ENCODE peak calls at places on chromosome 16, in ten cellular contexts. B, A, Q, T, I, S, X, P, V and D are unnamed samples.

GRCh38 chr16:80300456-80300855 is 240.3 kb upstream of the DYNLRB2 start:
- DNase-seq in V (no peak), B (no peak), I (no peak), P (no peak), X (no peak), S (no peak), Q (no peak), T (no peak), A (no peak), D (no peak)

GRCh38 chr16:53952215-53953208 is 248.6 kb downstream of the FTO start:
- DNase-seq in V (no peak), A (peak; percentile 42), B (no peak), Q (peak; percentile 7), T (no peak), I (no peak), P (no peak), S (no peak), X (no peak), D (no peak)

GRCh38 chr16:65071371-65072311 is 50.2 kb downstream of the CDH11 start:
- DNase-seq in B (no peak), T (no peak), V (peak; percentile 10), Q (no peak), X (peak; percentile 83), S (peak; percentile 37), A (peak; percentile 72), I (no peak), P (no peak), D (no peak)

GRCh38 chr16:27455700-27456099 is 53.7 kb downstream of the IL21R start:
- DNase-seq in I (no peak), V (no peak), T (no peak), X (no peak), A (no peak), S (no peak), P (no peak), Q (no peak), B (no peak), D (no peak)

GRCh38 chr16:86802013-86802412 is 223.7 kb downstream of the FOXL1 start:
- DNase-seq in X (no peak), V (no peak), S (no peak), T (no peak), Q (no peak), I (no peak), B (no peak), P (no peak), A (no peak), D (no peak)

GRCh38 chr16:56357765-56358322 is 67.5 kb downstream of the AMFR start:
- DNase-seq in S (no peak), X (no peak), B (no peak), V (no peak), Q (no peak), A (no peak), I (no peak), P (no peak), T (no peak), D (peak; percentile 79)

GRCh38 chr16:88977028-88977844 is at the start of gene CBFA2T3:
- DNase-seq in Q (peak; percentile 62), B (no peak), X (no peak), S (peak; percentile 64), P (no peak), V (no peak), T (no peak), A (no peak), I (peak; percentile 32), D (no peak)

GRCh38 chr16:78916928-78917545 is 683.5 kb downstream of the MAF start:
- DNase-seq in A (no peak), Q (no peak), I (no peak), V (no peak), P (no peak), T (no peak), S (no peak), X (no peak), B (no peak), D (no peak)

DNA sequence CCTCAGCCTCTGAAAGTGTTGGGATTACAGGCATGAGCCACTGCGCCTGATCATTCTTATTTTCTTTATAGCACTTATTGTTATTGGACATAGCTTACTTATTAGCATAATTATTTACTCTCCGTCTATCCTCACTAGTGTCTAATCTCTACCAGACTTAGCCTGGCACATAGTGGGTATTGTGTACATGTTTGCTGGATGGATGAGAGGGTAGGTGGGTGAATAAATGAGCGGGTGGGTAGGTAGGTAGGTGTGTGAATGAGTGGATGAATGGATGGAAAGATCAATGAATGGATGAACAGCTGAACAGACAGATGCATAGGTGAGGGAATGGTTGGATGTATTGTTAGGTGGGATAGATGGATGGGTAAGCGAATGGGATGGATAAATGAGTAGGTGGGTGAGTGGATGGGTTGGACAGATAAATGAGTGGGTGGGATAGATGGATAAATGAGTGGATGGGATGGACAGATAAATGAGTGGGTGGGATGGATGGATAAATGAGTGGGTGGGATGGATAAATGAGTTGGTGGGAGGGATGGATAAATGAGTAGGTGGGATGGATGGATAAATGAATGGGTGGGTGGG is 51.9 kb downstream of the ABCC6 start:
- DNase-seq in I (no peak), V (no peak), X (no peak), Q (no peak), S (no peak), A (no peak), B (no peak), P (no peak), T (no peak), D (no peak)
- TF ChIP-seq CTCF in I (no peak), V (no peak), X (no peak), Q (no peak), S (no peak), A (no peak), B (no peak), P (no peak), T (no peak), D (no peak)

GRCh38 chr16:49534901-49535300 is 161.3 kb downstream of the C16orf78 start:
- DNase-seq in P (no peak), V (no peak), S (no peak), Q (no peak), I (no peak), X (no peak), B (no peak), A (no peak), T (no peak), D (no peak)

GRCh38 chr16:49539758-49540157 is 166.2 kb downstream of the C16orf78 start:
- DNase-seq in X (no peak), A (no peak), P (no peak), I (no peak), B (no peak), S (no peak), Q (no peak), V (no peak), T (no peak), D (no peak)

GRCh38 chr16:49540836-49541235 is 167.2 kb downstream of the C16orf78 start:
- DNase-seq in S (no peak), I (no peak), Q (no peak), T (no peak), B (no peak), P (no peak), X (no peak), A (no peak), V (no peak), D (no peak)

GRCh38 chr16:49542391-49542891 is 168.8 kb downstream of the C16orf78 start:
- DNase-seq in V (no peak), B (no peak), A (no peak), X (no peak), I (no peak), P (no peak), Q (no peak), S (no peak), T (no peak), D (no peak)

DNA sequence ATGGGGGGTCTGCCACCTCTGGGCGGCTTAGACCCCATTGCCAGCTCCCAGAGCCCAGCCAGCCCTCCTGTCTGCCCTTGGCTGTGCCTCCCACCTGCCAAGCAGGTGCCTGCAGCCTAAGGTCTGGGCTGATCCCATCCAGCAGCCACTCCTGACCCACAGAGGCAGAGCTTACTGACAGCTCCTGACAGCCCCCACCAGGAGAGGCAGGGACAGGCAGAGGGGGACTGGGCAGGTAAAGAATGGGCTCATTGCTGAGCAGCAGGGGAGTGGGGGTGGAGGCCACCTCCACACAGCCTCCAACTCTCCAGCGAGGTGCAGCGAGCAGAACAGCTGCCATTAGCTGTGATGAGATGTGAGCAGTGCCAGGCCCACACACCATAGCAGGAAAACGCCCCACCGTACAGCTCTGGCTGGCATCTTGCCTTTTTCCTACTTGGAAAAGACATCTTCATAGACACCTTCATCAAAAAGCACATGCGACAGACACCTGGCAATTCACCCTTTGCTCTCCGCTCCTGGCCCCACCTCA is 164.4 kb downstream of the C16orf78 start:
- DNase-seq in S (no peak), I (no peak), X (no peak), P (no peak), T (no peak), B (no peak), Q (no peak), A (no peak), V (no peak), D (no peak)
- TF ChIP-seq CTCF in S (no peak), I (no peak), X (no peak), P (no peak), T (no peak), B (no peak), Q (no peak), A (no peak), V (no peak), D (no peak)

DNA sequence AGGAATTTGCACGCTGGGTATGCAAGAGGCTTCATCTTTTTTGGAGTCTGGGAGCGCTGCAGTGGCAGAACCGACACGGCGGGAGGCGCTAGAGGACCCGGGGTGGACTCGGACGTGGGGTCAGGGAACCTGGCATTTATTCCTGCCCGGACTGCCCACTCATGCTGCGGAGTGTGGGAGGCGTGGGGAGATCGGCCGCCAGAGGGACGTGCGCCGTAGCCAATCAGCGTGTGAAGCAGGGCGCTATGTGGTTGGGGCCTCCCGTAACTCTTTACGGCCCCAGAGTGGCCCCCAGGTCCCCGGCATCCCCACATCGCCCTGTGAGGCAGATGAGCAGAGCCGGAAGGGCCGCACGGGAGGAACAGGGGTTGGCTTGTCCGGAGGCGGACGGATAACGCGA is 11.2 kb downstream of the FLYWCH2 start:
- DNase-seq in T (no peak), S (no peak), X (no peak), I (no peak), P (no peak), V (no peak), B (no peak), Q (no peak), A (no peak), D (no peak)
- TF ChIP-seq CTCF in T (no peak), S (no peak), X (no peak), I (no peak), P (no peak), V (no peak), B (no peak), Q (no peak), A (no peak), D (no peak)

GRCh38 chr16:57374067-57374534 is 1.8 kb downstream of the CX3CL1 start:
- DNase-seq in X (no peak), A (peak; percentile 77), B (no peak), P (no peak), V (peak; percentile 34), Q (peak; percentile 28), S (peak; percentile 54), I (no peak), T (no peak), D (no peak)

GRCh38 chr16:57376313-57376818 is 4.1 kb downstream of the CX3CL1 start:
- DNase-seq in B (no peak), T (no peak), V (no peak), Q (no peak), A (no peak), X (no peak), S (no peak), P (no peak), I (no peak), D (no peak)

GRCh38 chr16:57380671-57381462 is 8.6 kb downstream of the CX3CL1 start:
- DNase-seq in T (no peak), S (no peak), X (no peak), B (no peak), Q (no peak), V (no peak), P (no peak), A (no peak), I (no peak), D (no peak)

GRCh38 chr16:57379579-57379978 is 7.3 kb downstream of the CX3CL1 start:
- DNase-seq in T (no peak), X (no peak), A (no peak), S (no peak), I (no peak), B (no peak), P (no peak), V (no peak), Q (no peak), D (no peak)

DNA sequence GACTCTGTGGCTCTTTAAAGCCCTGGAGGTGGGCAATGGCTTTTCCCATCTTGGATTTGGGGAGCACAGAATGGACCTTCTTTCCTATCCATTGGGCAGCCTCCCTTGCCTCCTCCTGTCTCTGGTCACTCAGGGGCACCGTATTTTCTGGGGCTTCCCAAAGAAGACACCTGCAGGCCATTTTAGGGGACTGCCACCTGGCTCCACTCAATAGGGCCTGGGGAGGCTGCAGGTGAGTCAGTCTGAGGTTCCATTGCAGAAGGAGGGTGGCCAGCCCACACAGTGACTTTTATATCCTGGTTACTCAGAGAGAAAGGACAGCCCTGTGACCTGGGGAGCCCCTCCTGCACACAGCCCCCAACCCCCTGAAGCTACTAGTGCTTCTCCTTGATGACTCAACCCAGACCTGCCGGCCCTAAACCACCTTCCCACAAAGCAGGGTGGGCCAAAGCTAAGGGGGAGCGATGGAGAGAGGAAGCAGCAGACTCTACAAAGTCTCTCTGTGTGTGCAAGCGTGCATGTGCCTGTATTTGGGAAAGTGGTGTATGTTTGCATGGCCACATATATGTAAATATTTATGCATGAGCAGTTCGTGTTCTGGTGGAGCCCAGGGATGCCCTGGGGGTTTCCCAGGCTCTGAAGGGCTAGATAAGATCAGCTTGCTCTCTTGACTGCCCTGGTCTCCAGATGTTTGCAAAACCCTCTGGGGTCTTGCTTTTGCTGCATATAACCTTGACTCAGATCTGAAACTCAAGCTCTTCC is 5.0 kb downstream of the CX3CL1 start:
- DNase-seq in B (no peak), Q (peak; percentile 86), P (no peak), X (no peak), S (no peak), T (no peak), A (no peak), V (no peak), I (no peak), D (no peak)
- TF ChIP-seq CTCF in B (no peak), Q (no peak), P (no peak), X (no peak), S (no peak), T (no peak), A (no peak), V (no peak), I (no peak), D (no peak)